ENCODE peak calls at places on chromosomes 7 and 10, in ten cellular contexts. Z is fibroblast of the conjunctiva; O is GM13976; M is Ammon's horn; Q is effector memory CD8-positive, alpha-beta T cell; X is hypothalamus; K is right cardiac atrium; V is nucleus accumbens; G is right lobe of liver; S is stimulated activated naive CD8-positive, alpha-beta T cell treated with anti-CD3 and anti-CD28 coated beads, Interleukin-15, Interleukin-2, amounts not matched to agents 100 U/mL and 50 U/mL, for 24 hours. Y is an unnamed sample.

GRCh38 chr10:104328916-104329710 is 9.2 kb downstream of the ITPRIP start:
- DNase-seq in Q (peak), K (no peak), O (peak), X (peak), S (peak), V (no peak), G (no peak), M (peak), Z (peak), Y (peak)

GRCh38 chr10:2477154-2477553 is 590.2 kb upstream of the PFKP start:
- DNase-seq in K (no peak), Q (no peak), G (no peak), O (no peak), Z (no peak), V (no peak), X (no peak), M (no peak), S (no peak), Y (no peak)

GRCh38 chr7:69114374-69114773 is 483.9 kb upstream of the AUTS2 start:
- DNase-seq in K (no peak), M (no peak), Z (no peak), G (no peak), V (no peak), X (no peak), Q (no peak), S (no peak), O (no peak), Y (no peak)

GRCh38 chr7:129853661-129854268 is 99.0 kb downstream of the UBE2H start:
- DNase-seq in V (no peak), O (no peak), S (no peak), Z (peak), K (no peak), M (no peak), X (no peak), Q (no peak), G (no peak), Y (no peak)

GRCh38 chr7:157411580-157411979 is 74.8 kb downstream of the DNAJB6 start:
- DNase-seq in G (no peak), K (peak), Q (peak), S (peak), V (no peak), M (no peak), X (no peak), Z (no peak), O (no peak), Y (no peak)

GRCh38 chr10:127046975-127047877 is 142.0 kb downstream of the DOCK1 start:
- DNase-seq in Q (no peak), M (no peak), G (no peak), V (no peak), S (no peak), Z (no peak), X (no peak), K (no peak), O (no peak), Y (no peak)

GRCh38 chr10:5947471-5948207 is 29.7 kb downstream of the IL15RA start:
- DNase-seq in G (no peak), Z (no peak), Q (no peak), V (no peak), S (no peak), X (no peak), K (no peak), M (no peak), O (no peak), Y (no peak)

GRCh38 chr10:60042262-60042661 is 135.9 kb upstream of the CCDC6 start:
- DNase-seq in M (no peak), X (no peak), S (no peak), V (no peak), Z (no peak), O (no peak), Q (no peak), K (no peak), G (no peak), Y (no peak)

GRCh38 chr10:18144928-18145327 is 4.7 kb downstream of the CACNB2 start:
- DNase-seq in X (no peak), Q (no peak), M (peak), K (peak), O (no peak), Z (peak), G (no peak), V (no peak), S (no peak), Y (peak)

GRCh38 chr10:48429309-48429708 is 122.8 kb downstream of the MAPK8 start:
- DNase-seq in Z (no peak), V (no peak), O (no peak), G (no peak), Q (no peak), K (no peak), X (no peak), S (no peak), M (no peak), Y (no peak)

GRCh38 chr7:40544277-40544723 is 409.5 kb downstream of the SUGCT start:
- DNase-seq in K (peak), Q (no peak), Z (no peak), O (no peak), G (no peak), X (no peak), V (no peak), S (no peak), M (no peak), Y (no peak)

GRCh38 chr7:139103057-139103820 is 6.3 kb downstream of the ZC3HAV1 start:
- DNase-seq in Z (no peak), S (no peak), X (no peak), Q (no peak), M (no peak), K (no peak), O (no peak), G (no peak), V (no peak), Y (no peak)

GRCh38 chr10:25068152-25069058 is 52.0 kb downstream of the THNSL1 start:
- DNase-seq in K (no peak), G (no peak), S (no peak), X (peak), M (peak), Q (no peak), V (no peak), Z (no peak), O (no peak), Y (no peak)

GRCh38 chr10:91162050-91162494 is 58.4 kb upstream of the PCGF5 start:
- DNase-seq in Q (peak), X (peak), V (no peak), S (peak), M (peak), Z (no peak), O (peak), K (no peak), G (no peak), Y (no peak)

GRCh38 chr10:119726291-119727261 is 726 bp downstream of the INPP5F start:
- DNase-seq in S (peak), X (no peak), K (no peak), V (no peak), G (no peak), M (no peak), Q (no peak), Z (no peak), O (no peak), Y (no peak)

GRCh38 chr10:127293640-127294039 is 97.2 kb upstream of the INSYN2A start:
- DNase-seq in O (no peak), X (no peak), M (no peak), K (no peak), Q (peak), Z (no peak), S (peak), G (no peak), V (no peak), Y (no peak)

GRCh38 chr10:132105302-132105995 is 39.7 kb downstream of the JAKMIP3 start:
- DNase-seq in X (no peak), O (no peak), S (no peak), K (no peak), Z (no peak), M (no peak), Q (no peak), V (no peak), G (no peak), Y (peak)